ENCODE peak calls at places on chromosomes 11 and 22, in four cellular contexts. O is K562, M is GM12878, R is HL-60. B is an unnamed sample.

GRCh38 chr11:73344191-73344607 is 32.0 kb upstream of the RELT start:
- DNase-seq in O (no peak), M (no peak), R (no peak), B (no peak)

GRCh38 chr22:42768385-42769035 is 47.8 kb upstream of the A4GALT start:
- DNase-seq in O (no peak), M (no peak), R (no peak), B (no peak)

GRCh38 chr11:78453140-78453935 is 35.7 kb upstream of the GAB2 start:
- DNase-seq in O (no peak), M (no peak), R (no peak), B (no peak)

GRCh38 chr11:98965358-98965757 is 55.4 kb upstream of the CNTN5 start:
- DNase-seq in O (no peak), M (no peak), R (no peak), B (no peak)

GRCh38 chr11:108101090-108101775 is 20.1 kb upstream of the ACAT1 start:
- DNase-seq in O (no peak), M (no peak), R (no peak), B (no peak)

GRCh38 chr22:26680485-26680884 is 23.1 kb downstream of the MIAT start:
- DNase-seq in O (no peak), M (no peak), R (no peak), B (no peak)

GRCh38 chr11:64025205-64025604 is 10.5 kb upstream of the FLRT1 start:
- DNase-seq in O (no peak), M (no peak), R (no peak), B (no peak)

GRCh38 chr11:78147807-78148206 is 8.4 kb upstream of the ALG8 start:
- DNase-seq in O (no peak), M (no peak), R (no peak), B (no peak)

GRCh38 chr11:119780264-119780953 is 51.4 kb upstream of the NECTIN1 start:
- DNase-seq in O (no peak), M (no peak), R (no peak), B (no peak)

GRCh38 chr11:19766206-19766605 is 53.6 kb downstream of the NAV2 start:
- DNase-seq in O (no peak), M (no peak), R (no peak), B (no peak)

GRCh38 chr11:65663634-65664200 is 1.0 kb upstream of the RELA start:
- DNase-seq in O (peak; percentile 50), M (no peak), R (no peak), B (no peak)
- TF ChIP-seq SPI1 in O (peak; percentile 34), M (peak; percentile 68), R (peak; percentile 12), B (peak; percentile 65)

DNA sequence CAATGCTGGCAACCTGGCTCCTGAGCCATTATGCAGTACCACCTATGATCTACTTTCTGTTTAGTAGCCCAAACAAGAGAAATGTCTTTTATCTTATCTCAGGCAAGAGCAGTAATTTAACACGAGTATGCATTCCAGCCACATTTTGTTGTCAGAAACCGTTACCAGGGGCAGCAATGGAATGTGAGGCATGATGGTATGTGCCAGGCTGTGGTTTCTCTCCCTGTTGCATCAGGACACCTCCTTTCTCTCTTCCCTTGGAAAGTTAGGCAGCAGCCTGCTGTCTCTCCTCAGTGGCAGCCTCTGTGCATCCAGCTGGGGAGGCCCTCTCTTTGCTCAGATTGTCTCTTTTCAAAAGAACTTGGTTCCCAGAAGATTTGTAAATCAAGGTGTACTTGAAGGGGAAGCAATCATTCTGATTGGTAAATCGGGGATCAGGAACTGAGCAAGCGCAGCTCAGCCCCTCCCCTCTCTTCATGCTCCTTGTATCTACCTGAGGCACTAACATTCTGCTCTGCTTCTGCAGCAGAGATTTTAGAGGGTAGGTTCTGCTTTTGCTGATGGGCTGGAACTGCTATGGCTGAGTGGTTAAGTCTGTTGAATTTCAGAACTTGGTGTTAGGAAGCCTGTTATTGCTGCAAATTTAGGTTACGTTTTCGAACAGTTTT is 229.2 kb downstream of the ADAMTS15 start:
- DNase-seq in O (no peak), M (no peak), R (no peak), B (no peak)
- TF ChIP-seq SPI1 in O (no peak), M (no peak), R (no peak), B (no peak)

GRCh38 chr11:74778581-74778980 is 29.9 kb downstream of the RNF169 start:
- DNase-seq in O (no peak), M (no peak), R (no peak), B (no peak)

GRCh38 chr11:74780277-74780870 is 31.7 kb downstream of the RNF169 start:
- DNase-seq in O (no peak), M (no peak), R (no peak), B (no peak)

GRCh38 chr11:74777038-74777437 is 28.4 kb downstream of the RNF169 start:
- DNase-seq in O (no peak), M (no peak), R (no peak), B (no peak)

GRCh38 chr11:74776546-74776945 is 27.9 kb downstream of the RNF169 start:
- DNase-seq in O (no peak), M (no peak), R (no peak), B (no peak)

DNA sequence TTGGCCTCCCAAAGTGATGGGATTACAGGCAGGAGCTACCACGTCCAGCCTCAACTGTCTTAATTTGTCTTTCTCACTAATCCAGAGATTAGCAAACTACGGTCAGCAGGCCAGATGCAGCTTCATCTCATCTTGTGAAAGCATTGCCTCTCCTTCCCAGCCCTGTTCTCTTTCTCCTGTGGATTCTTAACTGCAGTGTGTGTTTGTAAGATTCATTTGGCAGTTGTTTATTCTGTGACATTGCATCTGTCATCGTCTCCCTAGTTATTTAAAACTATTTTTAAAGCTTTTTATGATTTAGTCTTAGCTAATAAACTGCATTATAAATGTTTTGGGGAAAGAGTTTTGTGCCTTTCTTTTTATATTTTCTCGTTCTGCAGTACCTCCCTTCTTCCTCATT is 29.2 kb downstream of the RNF169 start:
- DNase-seq in O (no peak), M (no peak), R (no peak), B (no peak)
- TF ChIP-seq SPI1 in O (no peak), M (no peak), R (no peak), B (no peak)

DNA sequence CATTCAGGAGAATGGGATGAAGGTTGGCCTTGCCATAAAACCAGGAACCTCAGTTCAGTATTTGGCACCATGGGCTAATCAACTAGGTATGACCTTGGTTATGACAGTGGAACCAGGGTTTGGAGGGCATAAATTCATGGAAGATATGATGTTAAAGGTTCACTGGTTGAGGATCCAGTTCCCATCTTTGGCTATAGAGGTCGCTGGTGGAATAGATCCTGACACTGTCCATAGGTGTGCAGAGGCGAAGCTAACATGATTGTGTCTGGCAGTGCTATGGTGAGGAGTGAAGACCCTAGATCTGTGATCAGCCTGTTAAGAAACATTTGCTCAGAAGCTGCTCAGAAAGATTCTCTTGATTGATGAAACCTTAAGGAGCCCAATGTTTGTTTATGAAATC is 5.7 kb downstream of the NF2 start:
- DNase-seq in O (no peak), M (no peak), R (no peak), B (no peak)
- TF ChIP-seq SPI1 in O (no peak), M (no peak), R (no peak), B (no peak)

GRCh38 chr22:37048133-37048532 is 3.4 kb upstream of the KCTD17 start:
- DNase-seq in O (no peak), M (no peak), R (no peak), B (no peak)
- TF ChIP-seq SPI1 in O (no peak), M (no peak), R (no peak), B (no peak)

GRCh38 chr11:122897606-122898210 is 15.1 kb downstream of the JHY start:
- DNase-seq in O (no peak), M (no peak), R (no peak), B (no peak)

GRCh38 chr11:122898799-122899198 is 16.2 kb downstream of the JHY start:
- DNase-seq in O (no peak), M (no peak), R (no peak), B (no peak)

GRCh38 chr11:122900803-122901202 is 18.2 kb downstream of the JHY start:
- DNase-seq in O (no peak), M (no peak), R (no peak), B (no peak)

GRCh38 chr11:122893131-122893530 is 10.6 kb downstream of the JHY start:
- DNase-seq in O (no peak), M (no peak), R (no peak), B (no peak)

DNA sequence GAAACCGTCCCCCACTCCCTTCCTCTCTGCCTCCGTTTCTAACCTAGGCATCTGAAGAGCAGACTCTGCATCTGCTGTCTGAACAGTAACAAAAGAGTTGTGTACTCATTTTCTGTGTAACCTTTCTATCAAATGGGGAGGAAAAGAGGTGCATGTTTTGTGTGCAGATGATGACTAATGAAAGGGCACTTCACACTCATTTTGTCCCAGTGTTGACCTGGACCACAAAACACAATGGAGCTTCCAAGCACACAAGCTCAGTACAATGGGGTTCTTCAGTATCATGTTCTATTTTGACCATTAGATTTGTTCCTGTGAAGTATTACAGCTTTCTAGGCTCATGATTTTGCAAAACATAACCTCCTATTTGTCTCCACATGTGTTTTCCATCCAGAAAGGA is 13.0 kb downstream of the JHY start:
- DNase-seq in O (no peak), M (no peak), R (no peak), B (no peak)
- TF ChIP-seq SPI1 in O (no peak), M (no peak), R (no peak), B (no peak)

B was measured in GM12891.